ENCODE peak calls at places on chromosome 1, in four cellular contexts. U is M059J, F is NCI-H1092, D is AG09309. C is an unnamed sample.

GRCh38 chr1:150233359-150234308 is 2.3 kb downstream of the ANP32E start:
- DNase-seq in U (no peak), F (no peak), D (no peak), C (no peak)

GRCh38 chr1:52814465-52814864 is 28.1 kb upstream of the ZYG11A start:
- DNase-seq in U (peak), F (no peak), D (no peak), C (no peak)

GRCh38 chr1:33094971-33095604 is 14.1 kb downstream of the AZIN2 start:
- DNase-seq in U (peak), F (peak), D (peak), C (peak)

GRCh38 chr1:119862276-119862675 is 34.0 kb downstream of the ADAM30 start:
- DNase-seq in U (no peak), F (no peak), D (no peak), C (no peak)

GRCh38 chr1:100799954-100800612 is 80.5 kb downstream of the VCAM1 start:
- DNase-seq in U (no peak), F (no peak), D (no peak), C (no peak)

GRCh38 chr1:52709016-52709415 is 10.9 kb upstream of the COA7 start:
- DNase-seq in U (no peak), F (no peak), D (no peak), C (no peak)

GRCh38 chr1:117169871-117170596 is 40.7 kb downstream of the VTCN1 start:
- DNase-seq in U (peak), F (no peak), D (no peak), C (no peak)

GRCh38 chr1:7010534-7011200 is 225.4 kb downstream of the CAMTA1 start:
- DNase-seq in U (no peak), F (no peak), D (no peak), C (no peak)

GRCh38 chr1:10665930-10666850 is 130.3 kb downstream of the CASZ1 start:
- DNase-seq in U (no peak), F (no peak), D (no peak), C (no peak)

C was measured in NCI-H187.